ENCODE peak calls at places on chromosome 12, in seven cellular contexts. C is pancreas; J is substantia nigra; K is CD4-positive, alpha-beta memory T cell; O is heart right ventricle; A is upper lobe of left lung; U is MM.1S. V is an unnamed sample.

GRCh38 chr12:109927622-109928021 is 27.5 kb downstream of the TCHP start:
- DNase-seq in C (no peak), J (no peak), K (peak), O (no peak), A (no peak), U (no peak), V (peak)

GRCh38 chr12:123231931-123232330 is 1.0 kb downstream of the MPHOSPH9 start:
- DNase-seq in C (no peak), J (no peak), K (no peak), O (no peak), A (no peak), U (no peak), V (no peak)

GRCh38 chr12:17976202-17976601 is 113.8 kb downstream of the RERGL start:
- DNase-seq in C (no peak), J (no peak), K (no peak), O (no peak), A (no peak), U (no peak), V (no peak)

GRCh38 chr12:1576410-1577240 is 17.8 kb downstream of the FBXL14 start:
- DNase-seq in C (peak), J (no peak), K (no peak), O (peak), A (no peak), U (no peak), V (no peak)

GRCh38 chr12:49540229-49541139 is 1.7 kb downstream of the KCNH3 start:
- DNase-seq in C (no peak), J (no peak), K (no peak), O (no peak), A (no peak), U (no peak), V (no peak)

GRCh38 chr12:128976120-128976519 is 122.8 kb downstream of the GLT1D1 start:
- DNase-seq in C (no peak), J (no peak), K (no peak), O (no peak), A (peak), U (no peak), V (peak)

GRCh38 chr12:107568718-107569117 is 116.9 kb upstream of the PWP1 start:
- DNase-seq in C (no peak), J (no peak), K (no peak), O (no peak), A (no peak), U (no peak), V (no peak)

GRCh38 chr12:53538209-53538689 is 31.0 kb upstream of the NPFF start:
- DNase-seq in C (peak), J (no peak), K (no peak), O (no peak), A (no peak), U (no peak), V (no peak)

GRCh38 chr12:107488666-107489065 is 196.9 kb upstream of the PWP1 start:
- DNase-seq in C (no peak), J (no peak), K (no peak), O (no peak), A (no peak), U (no peak), V (no peak)

GRCh38 chr12:2692156-2692555 is 102.6 kb upstream of the FKBP4 start:
- DNase-seq in C (no peak), J (no peak), K (no peak), O (no peak), A (no peak), U (peak), V (no peak)

GRCh38 chr12:53719649-53720048 is 7.6 kb downstream of the CALCOCO1 start:
- DNase-seq in C (no peak), J (no peak), K (no peak), O (no peak), A (no peak), U (no peak), V (no peak)

GRCh38 chr12:113208041-113208934 is 13.0 kb upstream of the TPCN1 start:
- DNase-seq in C (peak), J (peak), K (peak), O (peak), A (peak), U (peak), V (peak)

GRCh38 chr12:88658009-88658408 is 77.7 kb upstream of the KITLG start:
- DNase-seq in C (no peak), J (no peak), K (no peak), O (no peak), A (no peak), U (no peak), V (no peak)

GRCh38 chr12:67415473-67415872 is 146.3 kb downstream of the CAND1 start:
- DNase-seq in C (no peak), J (no peak), K (no peak), O (no peak), A (no peak), U (no peak), V (peak)

DNA sequence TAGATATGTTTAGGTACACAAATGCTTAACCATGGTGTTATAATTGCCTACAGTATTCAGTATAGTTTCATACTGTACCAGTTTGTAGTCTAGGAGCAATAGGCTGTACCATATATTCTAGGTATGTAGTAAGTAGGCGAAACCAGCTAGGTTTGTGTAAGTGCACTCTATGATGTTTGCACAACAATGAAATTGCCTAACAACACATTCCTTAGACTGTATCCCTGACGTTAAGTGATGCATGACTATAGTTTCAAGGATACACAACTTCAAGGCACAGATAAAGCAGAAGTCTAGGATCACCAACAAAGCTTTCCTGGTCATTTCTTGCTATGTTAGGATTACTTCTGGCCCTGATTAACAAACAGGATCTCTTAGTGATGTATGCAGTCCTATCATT is 135.1 kb downstream of the SLC38A1 start:
- DNase-seq in C (no peak), J (no peak), K (no peak), O (no peak), A (no peak), U (no peak), V (no peak)
- H3K27ac ChIP-seq in C (no peak), J (no peak), K (no peak), O (no peak), A (no peak), U (no peak), V (no peak)

GRCh38 chr12:93626160-93626559 is 51.0 kb upstream of the CRADD start:
- DNase-seq in C (no peak), J (no peak), K (no peak), O (no peak), A (no peak), U (no peak), V (no peak)
- H3K27ac ChIP-seq in C (no peak), J (no peak), K (no peak), O (no peak), A (no peak), U (no peak), V (no peak)

DNA sequence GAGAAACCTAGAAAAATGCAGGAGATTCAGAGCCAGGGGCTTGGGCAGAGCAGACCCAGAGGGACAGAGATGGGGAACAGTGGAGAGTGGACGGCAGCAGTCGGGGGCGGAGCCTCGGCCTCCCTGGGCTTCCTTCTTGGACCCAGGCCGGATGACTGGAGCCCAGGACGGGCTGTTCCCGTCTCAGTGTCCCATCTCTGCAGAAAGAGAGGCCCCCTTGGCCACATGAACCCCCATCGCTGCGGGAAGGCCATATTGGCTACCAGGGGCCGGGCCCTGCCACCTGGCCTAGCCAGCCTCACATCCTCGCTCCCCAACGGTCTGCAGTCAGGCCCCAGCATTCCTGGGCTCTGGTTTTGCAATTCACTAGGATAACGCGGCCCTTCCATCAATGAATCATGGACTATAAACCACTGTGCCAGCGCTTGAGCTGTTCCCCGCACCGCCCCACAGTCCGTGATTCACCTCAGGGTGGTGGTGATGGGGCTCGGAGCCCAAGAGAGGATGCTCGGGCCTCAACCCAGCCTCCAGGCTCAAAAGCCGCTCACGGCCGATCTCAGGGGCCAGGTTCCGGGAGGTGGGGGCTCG is 116.5 kb downstream of the RFLNA start:
- DNase-seq in C (no peak), J (no peak), K (no peak), O (no peak), A (no peak), U (no peak), V (no peak)
- H3K27ac ChIP-seq in C (no peak), J (peak), K (no peak), O (peak), A (peak), U (no peak), V (no peak)

GRCh38 chr12:120936197-120936596 is 32.0 kb upstream of the SPPL3 start:
- DNase-seq in C (no peak), J (peak), K (no peak), O (peak), A (peak), U (no peak), V (no peak)

GRCh38 chr12:120930032-120930431 is 25.9 kb upstream of the SPPL3 start:
- DNase-seq in C (no peak), J (no peak), K (no peak), O (no peak), A (no peak), U (no peak), V (no peak)

GRCh38 chr12:120932058-120932457 is 27.9 kb upstream of the SPPL3 start:
- DNase-seq in C (no peak), J (no peak), K (no peak), O (no peak), A (no peak), U (no peak), V (no peak)

GRCh38 chr12:120928864-120929652 is 24.9 kb upstream of the SPPL3 start:
- DNase-seq in C (peak), J (no peak), K (no peak), O (no peak), A (peak), U (no peak), V (no peak)

GRCh38 chr12:120932956-120933526 is 28.9 kb upstream of the SPPL3 start:
- DNase-seq in C (no peak), J (no peak), K (no peak), O (no peak), A (no peak), U (no peak), V (no peak)
- H3K27ac ChIP-seq in C (no peak), J (no peak), K (no peak), O (no peak), A (no peak), U (no peak), V (no peak)

GRCh38 chr12:100265732-100266131 is 1.1 kb downstream of the DEPDC4 start:
- DNase-seq in C (no peak), J (no peak), K (no peak), O (no peak), A (no peak), U (no peak), V (no peak)

GRCh38 chr12:100267603-100268281 is 765 bp downstream of the SCYL2 start:
- DNase-seq in C (peak), J (peak), K (peak), O (no peak), A (peak), U (peak), V (no peak)

GRCh38 chr12:100268835-100269564 is 2.0 kb downstream of the SCYL2 start:
- DNase-seq in C (no peak), J (no peak), K (no peak), O (no peak), A (no peak), U (no peak), V (peak)

GRCh38 chr12:100266802-100267602 is at the start of the genes DEPDC4 and SCYL2:
- DNase-seq in C (peak), J (peak), K (peak), O (peak), A (peak), U (peak), V (peak)

GRCh38 chr12:100266163-100266801 is 597 bp downstream of the DEPDC4 start:
- DNase-seq in C (peak), J (no peak), K (no peak), O (no peak), A (no peak), U (no peak), V (no peak)
- H3K27ac ChIP-seq in C (peak), J (peak), K (peak), O (peak), A (peak), U (peak), V (peak)

GRCh38 chr12:236445-236844 is 22.5 kb upstream of the SLC6A12 start:
- DNase-seq in C (no peak), J (no peak), K (no peak), O (no peak), A (no peak), U (no peak), V (no peak)

GRCh38 chr12:238736-239398 is 23.8 kb downstream of the SLC6A13 start:
- DNase-seq in C (no peak), J (no peak), K (no peak), O (no peak), A (no peak), U (no peak), V (no peak)

GRCh38 chr12:237026-237815 is 23.3 kb upstream of the SLC6A12 start:
- DNase-seq in C (no peak), J (no peak), K (no peak), O (no peak), A (no peak), U (no peak), V (no peak)

GRCh38 chr12:240566-240965 is 22.1 kb downstream of the SLC6A13 start:
- DNase-seq in C (no peak), J (no peak), K (no peak), O (no peak), A (no peak), U (no peak), V (no peak)

DNA sequence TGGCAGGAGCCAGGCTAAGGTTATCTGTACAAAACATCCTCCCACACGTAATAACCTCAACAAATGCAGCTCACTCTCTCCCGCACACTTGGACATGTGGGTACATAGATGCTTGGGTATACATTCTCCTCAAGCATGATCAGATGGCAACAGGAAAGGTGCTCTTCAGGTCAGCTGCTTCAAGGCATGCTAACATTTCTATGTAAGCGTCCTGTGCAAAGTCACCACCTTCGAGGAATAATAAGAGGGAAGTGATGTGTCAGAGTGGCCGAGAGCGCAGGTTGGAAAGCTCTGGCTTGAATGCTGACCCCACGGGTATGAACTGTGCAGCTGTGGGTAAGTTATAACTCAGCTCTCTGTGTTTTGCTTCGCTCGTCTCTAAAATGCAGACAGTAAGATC is 24.2 kb upstream of the SLC6A12 start:
- DNase-seq in C (no peak), J (no peak), K (no peak), O (no peak), A (no peak), U (no peak), V (no peak)
- H3K27ac ChIP-seq in C (no peak), J (no peak), K (no peak), O (no peak), A (no peak), U (no peak), V (no peak)

GRCh38 chr12:13404111-13404628 is 207.6 kb downstream of the EMP1 start:
- DNase-seq in C (no peak), J (no peak), K (no peak), O (no peak), A (no peak), U (no peak), V (no peak)
- H3K27ac ChIP-seq in C (no peak), J (no peak), K (no peak), O (no peak), A (no peak), U (no peak), V (no peak)

GRCh38 chr12:95319694-95320331 is 102.2 kb downstream of the VEZT start:
- DNase-seq in C (no peak), J (no peak), K (no peak), O (no peak), A (no peak), U (no peak), V (no peak)

GRCh38 chr12:95322335-95322734 is 104.7 kb downstream of the VEZT start:
- DNase-seq in C (no peak), J (no peak), K (no peak), O (no peak), A (no peak), U (no peak), V (no peak)

GRCh38 chr12:95316798-95317197 is 99.2 kb downstream of the VEZT start:
- DNase-seq in C (no peak), J (no peak), K (no peak), O (no peak), A (no peak), U (no peak), V (no peak)

GRCh38 chr12:95321516-95322246 is 104.1 kb downstream of the VEZT start:
- DNase-seq in C (no peak), J (no peak), K (no peak), O (no peak), A (no peak), U (no peak), V (no peak)

GRCh38 chr12:95318071-95318545 is 100.5 kb downstream of the VEZT start:
- DNase-seq in C (no peak), J (no peak), K (no peak), O (no peak), A (no peak), U (no peak), V (no peak)
- H3K27ac ChIP-seq in C (no peak), J (no peak), K (no peak), O (no peak), A (peak), U (no peak), V (no peak)

GRCh38 chr12:47938594-47938993 is 24.8 kb upstream of the TMEM106C start:
- DNase-seq in C (no peak), J (no peak), K (no peak), O (no peak), A (no peak), U (no peak), V (no peak)

GRCh38 chr12:47935196-47935595 is 28.2 kb upstream of the TMEM106C start:
- DNase-seq in C (no peak), J (no peak), K (no peak), O (peak), A (no peak), U (no peak), V (no peak)

GRCh38 chr12:47939009-47939601 is 24.3 kb upstream of the TMEM106C start:
- DNase-seq in C (no peak), J (no peak), K (no peak), O (peak), A (no peak), U (no peak), V (no peak)

GRCh38 chr12:47940773-47941474 is 22.5 kb upstream of the TMEM106C start:
- DNase-seq in C (no peak), J (no peak), K (no peak), O (no peak), A (peak), U (no peak), V (no peak)

DNA sequence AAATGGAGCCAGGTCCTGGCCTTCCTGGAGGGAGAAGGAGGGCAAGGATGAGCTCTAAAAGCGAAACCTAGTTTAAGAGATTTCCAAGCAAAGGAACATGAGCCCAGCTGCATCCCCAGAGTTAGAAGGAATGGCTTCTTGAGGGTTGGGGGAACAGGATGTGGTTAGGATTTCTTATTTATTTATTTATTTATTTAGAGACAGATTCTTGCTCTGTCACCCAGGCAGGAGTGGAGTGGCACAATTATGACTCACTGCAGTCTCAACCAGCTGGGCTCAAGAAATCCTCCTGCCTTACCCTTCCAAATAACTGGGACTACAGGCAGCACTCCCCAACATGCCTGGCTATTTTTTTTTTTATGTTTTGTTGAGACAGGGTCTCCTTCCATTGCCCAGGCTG is 25.3 kb upstream of the TMEM106C start:
- DNase-seq in C (no peak), J (no peak), K (no peak), O (no peak), A (no peak), U (no peak), V (no peak)
- H3K27ac ChIP-seq in C (no peak), J (no peak), K (no peak), O (no peak), A (no peak), U (no peak), V (no peak)

DNA sequence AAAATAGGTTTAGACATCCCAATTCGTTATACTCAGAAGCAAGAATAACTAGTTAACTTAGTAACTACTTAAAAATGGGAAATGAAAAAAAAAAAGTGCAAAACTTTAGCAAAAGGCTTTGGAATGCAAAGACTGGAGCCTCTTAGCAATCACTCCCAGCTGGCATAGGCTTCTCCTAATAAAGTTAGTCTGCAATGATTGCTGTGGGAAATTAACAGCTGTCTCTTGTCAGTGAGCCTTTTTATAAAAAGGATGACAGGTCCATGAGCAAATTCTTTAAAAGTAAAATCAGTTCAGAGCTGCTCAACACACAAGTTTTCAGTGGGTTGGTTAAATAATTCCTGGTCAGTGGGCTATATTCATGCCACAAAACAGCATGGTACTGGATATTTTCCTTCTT is 7.4 kb upstream of the SYCP3 start:
- DNase-seq in C (peak), J (no peak), K (no peak), O (no peak), A (no peak), U (no peak), V (no peak)
- H3K27ac ChIP-seq in C (no peak), J (no peak), K (no peak), O (no peak), A (no peak), U (no peak), V (no peak)

V was measured in CD4-positive, CD25-positive, alpha-beta regulatory T cell.